ENCODE peak calls at places on chromosome 11, in four cellular contexts. K is activated naive CD8-positive, alpha-beta T cell treated with anti-CD3 and anti-CD28 coated beads for 36 hours; N is HEK293T; Q is stimulated activated CD4-positive, alpha-beta T cell treated with anti-CD3 and anti-CD28 coated beads, Interleukin-1b, Interleukin-23, amount 100 ng/mL, for 1 hour. M is an unnamed sample.

GRCh38 chr11:119882316-119882715 is 153.3 kb upstream of the NECTIN1 start:
- DNase-seq in K (no peak), N (no peak), Q (no peak), M (no peak)

GRCh38 chr11:196786-197731 is 4.2 kb downstream of the SCGB1C1 start:
- DNase-seq in K (no peak), N (no peak), Q (no peak), M (no peak)

GRCh38 chr11:21969841-21970240 is 223.0 kb upstream of the ANO5 start:
- DNase-seq in K (no peak), N (no peak), Q (no peak), M (no peak)

GRCh38 chr11:61675826-61676225 is 4.4 kb upstream of the DAGLA start:
- DNase-seq in K (no peak), N (no peak), Q (no peak), M (no peak)

GRCh38 chr11:64181506-64182411 is 4.2 kb upstream of the STIP1 start:
- DNase-seq in K (peak), N (peak), Q (no peak), M (no peak)

GRCh38 chr11:66082936-66083698 is 13.0 kb downstream of the PACS1 start:
- DNase-seq in K (no peak), N (peak), Q (no peak), M (no peak)

GRCh38 chr11:118838905-118839553 is 44.7 kb upstream of the CXCR5 start:
- DNase-seq in K (no peak), N (no peak), Q (no peak), M (no peak)

GRCh38 chr11:16000065-16000464 is 356.3 kb downstream of the SOX6 start:
- DNase-seq in K (no peak), N (no peak), Q (no peak), M (no peak)

GRCh38 chr11:59615637-59616395 is at the start of gene OSBP:
- DNase-seq in K (peak), N (peak), Q (peak), M (peak)

GRCh38 chr11:36748856-36749255 is 150.8 kb upstream of the RAG2 start:
- DNase-seq in K (no peak), N (no peak), Q (no peak), M (no peak)

GRCh38 chr11:73265853-73266643 is 6.1 kb upstream of the P2RY6 start:
- DNase-seq in K (no peak), N (no peak), Q (no peak), M (no peak)

GRCh38 chr11:134482865-134483264 is 70.8 kb upstream of the B3GAT1 start:
- DNase-seq in K (no peak), N (no peak), Q (no peak), M (no peak)

GRCh38 chr11:72127923-72128322 is 7.6 kb upstream of the FOLR3 start:
- DNase-seq in K (no peak), N (no peak), Q (no peak), M (no peak)

GRCh38 chr11:62054484-62055121 is 69.2 kb upstream of the INCENP start:
- DNase-seq in K (no peak), N (peak), Q (no peak), M (no peak)

GRCh38 chr11:70517996-70518907 is 119.9 kb downstream of the CTTN start:
- DNase-seq in K (no peak), N (no peak), Q (no peak), M (no peak)

M was measured in cortex of kidney.